ENCODE peak calls at places on chromosome 7, in nine cellular contexts. B, M, P, D, O, U, C, J and R are unnamed samples. For H3K36me3 and H3K27me3, the result is how much of the 10 kb centered on the place peaks cover.

GRCh38 chr7:149774237-149775175 is 1.1 kb upstream of the ZNF467 start:
- DNase-seq in M (peak), O (no peak), C (no peak), D (no peak), U (peak), J (no peak), P (no peak), B (no peak), R (peak)

GRCh38 chr7:112759905-112760304 is 30.3 kb downstream of the TMEM168 start:
- DNase-seq in J (no peak), M (peak), C (peak), D (no peak), O (no peak), B (no peak), U (no peak), P (no peak), R (no peak)

GRCh38 chr7:55309040-55309991 is 55.8 kb upstream of the LANCL2 start:
- DNase-seq in P (no peak), J (no peak), D (no peak), O (no peak), C (peak), U (no peak), M (no peak), B (no peak), R (no peak)

GRCh38 chr7:55478700-55479099 is 93.6 kb downstream of the VOPP1 start:
- DNase-seq in M (no peak), D (no peak), P (no peak), J (no peak), U (no peak), C (no peak), O (no peak), B (no peak), R (no peak)

GRCh38 chr7:116769541-116769940 is 92.8 kb upstream of the CAPZA2 start:
- DNase-seq in P (no peak), U (no peak), J (no peak), M (no peak), C (no peak), O (no peak), B (no peak), D (no peak), R (no peak)

GRCh38 chr7:45088821-45089313 is at the start of gene NACAD:
- DNase-seq in O (no peak), D (no peak), C (peak), M (peak), J (no peak), P (no peak), U (no peak), B (peak), R (peak)

GRCh38 chr7:23468721-23469149 is 1.6 kb downstream of the IGF2BP3 start:
- DNase-seq in D (no peak), J (no peak), M (no peak), B (no peak), U (no peak), C (no peak), O (no peak), P (no peak), R (peak)

GRCh38 chr7:115662120-115662519 is 368.4 kb downstream of the TFEC start:
- DNase-seq in U (peak), P (no peak), J (no peak), C (peak), B (no peak), M (peak), O (no peak), D (no peak), R (no peak)

GRCh38 chr7:2609001-2609411 is 22.8 kb upstream of the TTYH3 start:
- DNase-seq in B (no peak), D (no peak), J (no peak), U (peak), O (no peak), M (peak), C (no peak), P (no peak), R (peak)

GRCh38 chr7:116957874-116958273 is 4.6 kb downstream of the ST7 start:
- DNase-seq in D (no peak), P (no peak), O (no peak), U (no peak), M (no peak), C (no peak), J (no peak), B (no peak), R (no peak)

GRCh38 chr7:157526604-157527003 is 189.8 kb downstream of the DNAJB6 start:
- DNase-seq in O (no peak), B (no peak), M (no peak), U (no peak), C (no peak), D (no peak), J (no peak), P (peak), R (no peak)

GRCh38 chr7:130723784-130724183 is 10.2 kb downstream of the KLF14 start:
- DNase-seq in U (no peak), C (peak), P (no peak), J (no peak), B (no peak), D (no peak), M (no peak), O (no peak), R (no peak)

GRCh38 chr7:128135275-128136214 is 104.3 kb upstream of the LRRC4 start:
- DNase-seq in C (peak), D (peak), U (peak), J (peak), M (peak), O (no peak), B (peak), P (no peak), R (peak)

GRCh38 chr7:76054129-76055120 is 6.5 kb downstream of the MDH2 start:
- DNase-seq in D (no peak), M (peak), U (peak), O (peak), B (no peak), J (peak), P (no peak), C (peak), R (no peak)

GRCh38 chr7:134619627-134620331 is 26.9 kb upstream of the BPGM start:
- DNase-seq in M (peak), C (peak), P (no peak), U (peak), O (no peak), D (no peak), J (no peak), B (no peak), R (no peak)

GRCh38 chr7:46786221-46786951 is 795.5 kb downstream of the TNS3 start:
- DNase-seq in J (no peak), U (peak), P (no peak), M (peak), D (no peak), B (peak), O (peak), C (peak), R (peak)

GRCh38 chr7:74684921-74685320 is 27.4 kb downstream of the GTF2I start:
- DNase-seq in C (no peak), M (no peak), D (no peak), B (no peak), J (no peak), U (no peak), O (no peak), P (no peak), R (no peak)

GRCh38 chr7:23662124-23662982 is 17.6 kb upstream of the FAM221A start:
- DNase-seq in B (no peak), J (peak), M (no peak), D (no peak), P (no peak), C (peak), U (no peak), O (no peak), R (peak)

GRCh38 chr7:127040042-127040441 is 212.7 kb downstream of the GRM8 start:
- DNase-seq in O (no peak), B (no peak), M (no peak), D (no peak), C (no peak), J (no peak), U (no peak), P (no peak), R (no peak)

GRCh38 chr7:149790146-149790548 is 16.8 kb upstream of the ZNF467 start:
- DNase-seq in U (no peak), C (no peak), P (peak), O (no peak), B (no peak), D (no peak), M (peak), J (no peak), R (peak)

GRCh38 chr7:1985071-1985470 is 247.7 kb downstream of the MAD1L1 start:
- DNase-seq in D (no peak), B (no peak), O (no peak), P (no peak), J (no peak), M (no peak), C (no peak), U (no peak), R (no peak)

GRCh38 chr7:36509962-36510361 is 120.3 kb downstream of the ANLN start:
- DNase-seq in B (no peak), J (no peak), P (no peak), D (no peak), M (no peak), C (no peak), U (no peak), O (peak), R (no peak)

GRCh38 chr7:369981-370621 is 80.1 kb downstream of the FOXL3 start:
- DNase-seq in U (no peak), M (no peak), C (no peak), B (no peak), P (peak), O (no peak), D (no peak), J (no peak), R (peak)

GRCh38 chr7:38858281-38858884 is 50.6 kb downstream of the VPS41 start:
- DNase-seq in P (no peak), U (peak), D (no peak), J (no peak), B (no peak), O (no peak), C (peak), M (peak), R (no peak)

GRCh38 chr7:34080513-34080912 is 175.2 kb downstream of the BMPER start:
- DNase-seq in M (peak), P (no peak), U (no peak), B (no peak), O (no peak), J (no peak), D (no peak), C (peak), R (no peak)

GRCh38 chr7:16604054-16604453 is 41.5 kb downstream of the ANKMY2 start:
- DNase-seq in C (no peak), U (peak), J (no peak), B (no peak), D (no peak), P (no peak), O (no peak), M (peak), R (no peak)

GRCh38 chr7:81433196-81433595 is 336.7 kb downstream of the HGF start:
- DNase-seq in D (no peak), P (no peak), U (no peak), M (no peak), B (no peak), C (no peak), J (no peak), O (no peak), R (no peak)

GRCh38 chr7:136953386-136953785 is 84.9 kb downstream of the CHRM2 start:
- DNase-seq in O (no peak), D (no peak), C (peak), P (no peak), M (peak), B (no peak), U (peak), J (no peak), R (no peak)

GRCh38 chr7:84949067-84949466 is 237.8 kb downstream of the SEMA3D start:
- DNase-seq in O (no peak), D (no peak), P (no peak), U (no peak), J (no peak), B (no peak), M (no peak), C (peak), R (no peak)

GRCh38 chr7:17661982-17662585 is 278.2 kb downstream of the SNX13 start:
- DNase-seq in M (peak), P (no peak), U (no peak), D (no peak), C (peak), O (no peak), J (peak), B (no peak), R (no peak)

GRCh38 chr7:107879400-107880035 is 11.5 kb upstream of the DLD start:
- DNase-seq in M (peak), O (peak), P (no peak), C (peak), D (peak), B (peak), U (peak), J (peak), R (peak)

GRCh38 chr7:94295805-94296204 is 98.9 kb upstream of the COL1A2 start:
- DNase-seq in P (no peak), D (no peak), U (peak), M (peak), B (no peak), J (no peak), C (peak), O (no peak), R (no peak)

GRCh38 chr7:15007507-15007906 is 105.0 kb upstream of the DGKB start:
- DNase-seq in U (peak), O (no peak), J (peak), P (no peak), C (no peak), B (no peak), M (no peak), D (no peak), R (no peak)

GRCh38 chr7:138776156-138776833 is 21.5 kb upstream of the TMEM213 start:
- DNase-seq in J (no peak), O (no peak), P (no peak), D (no peak), U (no peak), C (no peak), M (no peak), B (no peak), R (no peak)

GRCh38 chr7:86949052-86949778 is 110.2 kb downstream of the ELAPOR2 start:
- DNase-seq in P (no peak), C (no peak), M (no peak), D (no peak), J (no peak), B (no peak), U (no peak), O (no peak), R (peak)

GRCh38 chr7:81233208-81233940 is 314.5 kb upstream of the SEMA3C start:
- DNase-seq in C (no peak), D (no peak), B (no peak), P (no peak), O (no peak), J (no peak), M (peak), U (no peak), R (no peak)

GRCh38 chr7:1193593-1194424 is 33.8 kb upstream of the ZFAND2A start:
- DNase-seq in M (peak), J (no peak), U (peak), P (no peak), O (peak), C (peak), D (no peak), B (peak), R (peak)

GRCh38 chr7:116393654-116394053 is 105.9 kb upstream of the CAV2 start:
- DNase-seq in O (no peak), U (no peak), C (no peak), D (no peak), J (no peak), P (no peak), M (no peak), B (no peak), R (no peak)

GRCh38 chr7:115034515-115034914 is 112.6 kb downstream of the MDFIC start:
- DNase-seq in B (no peak), J (no peak), D (no peak), O (no peak), C (no peak), U (no peak), P (no peak), M (no peak), R (no peak)

GRCh38 chr7:105352018-105352612 is 36.6 kb downstream of the SRPK2 start:
- DNase-seq in M (peak), C (peak), J (no peak), O (no peak), D (peak), B (peak), P (no peak), U (peak), R (no peak)
- H3K4me3 ChIP-seq in M (peak), C (peak), J (no peak), O (no peak), D (no peak), B (no peak), P (peak), U (no peak), R (no peak)

GRCh38 chr7:27930910-27931476 is 191.0 kb downstream of the TAX1BP1 start:
- DNase-seq in O (no peak), B (no peak), C (no peak), P (no peak), U (no peak), J (no peak), D (no peak), M (no peak), R (no peak)
- H3K36me3 ChIP-seq in O (under half), B (under half), C (under half), P (under half), U (under half), J (under half), D (under half), M (under half), R (under half)

DNA sequence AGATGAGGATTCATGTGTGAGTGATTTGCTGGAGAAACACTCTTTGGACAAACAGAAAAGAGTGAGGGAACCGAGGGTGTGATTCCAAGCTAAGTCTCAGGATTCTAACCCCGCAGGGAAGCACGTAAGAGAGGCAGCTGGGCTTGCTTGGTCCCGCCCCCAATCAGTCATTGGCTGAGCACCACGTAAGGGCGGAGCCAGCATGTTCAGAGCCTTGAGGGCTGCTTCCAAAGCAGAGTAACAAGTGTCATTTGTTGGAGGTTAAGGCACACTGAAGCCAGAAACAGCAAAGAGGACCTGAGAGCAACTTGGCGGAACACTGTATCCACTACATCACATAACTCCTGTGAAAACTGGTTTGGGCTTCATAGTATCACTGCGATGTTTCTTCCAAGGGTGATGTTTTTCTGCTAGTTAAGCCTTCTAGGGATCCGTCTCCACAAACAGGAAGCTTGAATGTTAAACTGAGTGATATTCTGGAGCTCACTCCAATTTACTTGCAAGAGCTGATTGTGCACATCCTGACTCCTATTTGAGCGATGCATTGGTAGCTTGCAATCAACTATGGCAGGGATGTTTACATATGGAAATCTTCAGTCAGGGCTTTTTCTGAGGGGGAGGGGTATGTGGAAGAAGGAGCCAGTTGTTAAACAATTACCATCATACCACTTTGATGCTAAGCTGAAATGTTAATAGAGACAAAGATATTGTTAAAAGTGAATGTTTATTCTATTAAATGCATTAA is 43.3 kb upstream of the NXPH1 start:
- DNase-seq in J (peak), C (no peak), B (no peak), D (no peak), O (no peak), U (no peak), P (no peak), M (peak), R (peak)
- H3K27me3 ChIP-seq in J (under half), C (under half), B (under half), D (under half), O (under half), U (under half), P (under half), M (under half), R (under half)

GRCh38 chr7:100538348-100538653 is 702 bp upstream of the AGFG2 start:
- DNase-seq in M (no peak), J (no peak), D (no peak), C (no peak), O (no peak), B (no peak), U (no peak), P (no peak), R (no peak)
- H3K4me3 ChIP-seq in M (peak), J (peak), D (peak), C (peak), O (peak), B (peak), U (peak), P (peak), R (peak)

DNA sequence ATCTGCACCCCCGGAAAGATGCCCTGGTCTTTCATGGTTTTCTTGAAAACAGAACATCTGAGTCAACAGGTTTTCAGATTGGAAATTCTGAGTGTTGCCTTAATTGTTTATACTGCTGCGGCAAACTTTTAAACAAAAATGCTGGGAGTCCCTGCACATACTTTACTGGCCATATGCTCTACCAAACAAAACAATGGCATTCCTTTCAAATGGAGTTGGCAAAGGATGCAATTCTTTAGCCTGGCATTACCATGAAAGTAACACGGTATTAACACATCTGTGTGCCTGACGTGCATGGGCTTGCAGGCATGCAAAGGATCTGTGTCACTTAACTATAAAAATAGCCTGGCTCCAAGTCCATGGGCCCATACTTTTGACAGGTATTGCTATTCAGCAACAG is 4.2 kb downstream of the INHBA start:
- DNase-seq in M (peak), U (peak), B (peak), O (no peak), P (no peak), J (no peak), D (no peak), C (peak), R (no peak)
- H3K36me3 ChIP-seq in M (under half), U (half or more), B (under half), O (under half), P (under half), J (under half), D (under half), C (under half), R (under half)

DNA sequence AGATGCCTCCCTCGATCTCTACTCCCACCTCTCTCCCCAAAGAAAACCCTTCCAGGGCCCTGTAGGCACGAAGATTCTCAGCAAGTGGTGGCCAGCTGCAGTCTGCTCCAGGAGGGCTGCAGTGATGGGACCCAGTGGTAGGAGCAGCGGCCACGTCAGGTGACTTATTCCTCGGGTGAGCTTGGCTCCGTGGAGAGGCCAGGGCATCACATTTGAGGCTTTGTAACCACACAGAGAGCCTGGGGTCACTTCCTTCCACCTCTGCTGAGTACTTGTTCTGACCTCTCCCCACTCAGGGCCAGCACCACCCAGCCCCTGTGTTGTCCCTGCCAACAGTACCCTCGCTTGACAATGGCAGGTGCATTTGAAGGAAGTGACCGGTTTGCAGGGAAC is 17.9 kb upstream of the EN2 start:
- DNase-seq in B (no peak), J (no peak), O (no peak), C (no peak), M (no peak), U (no peak), D (no peak), P (no peak), R (no peak)
- H3K27me3 ChIP-seq in B (under half), J (under half), O (half or more), C (under half), M (under half), U (half or more), D (half or more), P (under half), R (under half)